ENCODE peak calls at places on chromosomes 1 and 21, in eight cellular contexts. N is amygdala; M is amniotic stem cell; G is nephron progenitor cell; D is HCT116; T is aorta; B is activated CD4-positive, CD25-positive, alpha-beta regulatory T cell treated with anti-CD3 and anti-CD28 coated beads, Interleukin-2, amount 50 U/mL, for 72 hours; Q is GM06990. L is an unnamed sample.

GRCh38 chr1:244919320-244920282 is 55.3 kb upstream of the HNRNPU start:
- DNase-seq in Q (peak), D (no peak), B (no peak), N (no peak), T (no peak), M (no peak), G (no peak), L (no peak)

GRCh38 chr1:243742814-243743213 is 107.2 kb downstream of the AKT3 start:
- DNase-seq in Q (no peak), T (no peak), G (no peak), N (no peak), M (peak), D (no peak), B (no peak), L (no peak)

GRCh38 chr1:116987256-116987555 is 14.4 kb upstream of the CD101 start:
- DNase-seq in T (no peak), B (peak), N (no peak), D (no peak), M (no peak), G (no peak), Q (no peak), L (peak)

GRCh38 chr1:81498370-81499184 is 302.2 kb upstream of the ADGRL2 start:
- DNase-seq in Q (no peak), M (no peak), N (no peak), T (no peak), G (no peak), D (no peak), B (no peak), L (no peak)

GRCh38 chr1:99565606-99566289 is 80.2 kb upstream of the PALMD start:
- DNase-seq in T (no peak), B (no peak), G (no peak), M (no peak), D (no peak), Q (no peak), N (no peak), L (no peak)

GRCh38 chr21:40466893-40467483 is 380.0 kb downstream of the DSCAM start:
- DNase-seq in G (no peak), N (no peak), T (no peak), Q (no peak), M (peak), D (no peak), B (no peak), L (no peak)

GRCh38 chr1:118688891-118689290 is 299.3 kb downstream of the TBX15 start:
- DNase-seq in Q (no peak), M (no peak), B (no peak), N (no peak), G (no peak), T (no peak), D (no peak), L (no peak)

GRCh38 chr1:107404756-107405155 is 263.9 kb downstream of the NTNG1 start:
- DNase-seq in B (no peak), D (no peak), T (no peak), G (no peak), M (peak), N (no peak), Q (no peak), L (no peak)

GRCh38 chr1:43653339-43653738 is 3.4 kb downstream of the KDM4A start:
- DNase-seq in N (no peak), Q (no peak), B (no peak), M (no peak), D (no peak), T (no peak), G (no peak), L (no peak)

GRCh38 chr1:40663324-40664166 is 1.9 kb downstream of the RIMS3 start:
- DNase-seq in T (no peak), M (no peak), N (no peak), G (peak), B (no peak), Q (no peak), D (no peak), L (no peak)

GRCh38 chr1:40774266-40774998 is 9.2 kb upstream of the KCNQ4 start:
- DNase-seq in Q (no peak), M (no peak), B (peak), T (peak), N (no peak), D (peak), G (peak), L (peak)

GRCh38 chr1:224127925-224128819 is 14.3 kb downstream of the FBXO28 start:
- DNase-seq in N (no peak), T (no peak), G (no peak), M (no peak), Q (no peak), B (no peak), D (no peak), L (no peak)

GRCh38 chr1:90987860-90988259 is 34.0 kb downstream of the ZNF644 start:
- DNase-seq in Q (no peak), T (no peak), D (no peak), G (no peak), M (no peak), B (no peak), N (no peak), L (no peak)

GRCh38 chr1:71019248-71019647 is 28.4 kb downstream of the PTGER3 start:
- DNase-seq in G (no peak), M (no peak), N (no peak), Q (no peak), D (no peak), T (no peak), B (no peak), L (no peak)

GRCh38 chr1:53285546-53285945 is 42.3 kb downstream of the LRP8 start:
- DNase-seq in M (no peak), N (no peak), B (no peak), Q (no peak), D (no peak), G (no peak), T (no peak), L (no peak)

GRCh38 chr21:43994646-43995045 is 17.5 kb upstream of the TRAPPC10 start:
- DNase-seq in M (no peak), T (peak), Q (no peak), B (no peak), N (no peak), G (no peak), D (no peak), L (no peak)

GRCh38 chr1:10932088-10932487 is 80.4 kb upstream of the TARDBP start:
- DNase-seq in D (no peak), Q (peak), G (no peak), N (no peak), T (no peak), B (no peak), M (no peak), L (no peak)

GRCh38 chr1:22176258-22176657 is 33.4 kb upstream of the WNT4 start:
- DNase-seq in Q (peak), G (no peak), M (no peak), N (no peak), B (no peak), D (no peak), T (no peak), L (no peak)

L was measured in stimulated activated CD8-positive, alpha-beta memory T cell treated with anti-CD3 and anti-CD28 coated beads, Interleukin-7, amount 100 ng/mL, for 24 hours.